ENCODE peak calls at places on chromosomes 11 and 22, in seven cellular contexts. N, V, W, X, F, H and Z are unnamed samples.

GRCh38 chr22:44098966-44099530 is 74.9 kb downstream of the PARVB start:
- DNase-seq in F (no peak), N (no peak), W (peak; percentile 56), V (no peak), H (no peak), X (no peak), Z (no peak)

GRCh38 chr22:30188911-30189310 is 57.6 kb downstream of the LIF start:
- DNase-seq in F (no peak), N (no peak), X (no peak), V (no peak), H (no peak), W (no peak), Z (no peak)

GRCh38 chr11:104876838-104877500 is 21.3 kb downstream of the CASP12 start:
- DNase-seq in F (no peak), N (no peak), H (no peak), X (no peak), V (no peak), W (no peak), Z (no peak)

GRCh38 chr22:20638143-20638870 is 130.9 kb downstream of the MED15 start:
- DNase-seq in X (no peak), N (no peak), F (no peak), W (no peak), V (peak; percentile 54), H (no peak), Z (no peak)

GRCh38 chr11:88178211-88178610 is 3.0 kb upstream of the RAB38 start:
- DNase-seq in X (no peak), H (no peak), F (no peak), V (no peak), N (no peak), W (no peak), Z (no peak)

GRCh38 chr11:69467646-69468045 is 13.8 kb upstream of the LINC01488 start:
- DNase-seq in W (no peak), X (no peak), F (no peak), H (no peak), N (no peak), V (no peak), Z (no peak)

GRCh38 chr11:116725434-116726221 is 47.2 kb downstream of the BUD13 start:
- DNase-seq in W (no peak), V (no peak), H (no peak), X (no peak), F (no peak), N (no peak), Z (no peak)

GRCh38 chr11:96098511-96099241 is 174.8 kb upstream of the MTMR2 start:
- DNase-seq in F (no peak), X (no peak), H (no peak), V (no peak), W (no peak), N (no peak), Z (no peak)

GRCh38 chr11:131476266-131476665 is 105.9 kb downstream of the NTM start:
- DNase-seq in V (no peak), F (no peak), W (no peak), N (no peak), H (no peak), X (no peak), Z (no peak)

GRCh38 chr11:2115308-2115707 is 23.9 kb downstream of the IGF2 start:
- DNase-seq in H (no peak), V (no peak), W (no peak), N (no peak), F (no peak), X (no peak), Z (no peak)

GRCh38 chr11:33376331-33377099 is 119.3 kb downstream of the HIPK3 start:
- DNase-seq in F (no peak), V (no peak), H (no peak), W (no peak), X (no peak), N (no peak), Z (no peak)

GRCh38 chr22:40348025-40348658 is 1.8 kb downstream of the ADSL start:
- DNase-seq in V (peak; percentile 58), H (peak; percentile 37), W (no peak), X (peak; percentile 57), N (peak; percentile 63), F (peak; percentile 42), Z (no peak)

GRCh38 chr11:96200243-96200642 is 142.8 kb downstream of the MAML2 start:
- DNase-seq in F (no peak), X (peak; percentile 19), H (no peak), W (no peak), V (no peak), N (no peak), Z (no peak)

GRCh38 chr22:28906312-28906711 is 22.9 kb downstream of the ZNRF3 start:
- DNase-seq in H (no peak), W (no peak), F (no peak), X (no peak), V (no peak), N (no peak), Z (no peak)

GRCh38 chr11:70495351-70496310 is 97.3 kb downstream of the CTTN start:
- DNase-seq in N (no peak), F (peak; percentile 3), W (peak; percentile 46), X (no peak), V (no peak), H (no peak), Z (no peak)

GRCh38 chr11:62777389-62777788 is 6.2 kb downstream of the TAF6L start:
- DNase-seq in N (no peak), V (no peak), F (no peak), W (no peak), H (no peak), X (no peak), Z (no peak)

GRCh38 chr22:17117400-17117799 is 3.8 kb downstream of the TMEM121B start:
- DNase-seq in X (no peak), F (no peak), N (no peak), V (no peak), H (no peak), W (no peak), Z (no peak)

GRCh38 chr11:44568706-44569473 is 3.4 kb downstream of the CD82 start:
- DNase-seq in F (peak; percentile 56), X (peak; percentile 43), N (peak; percentile 77), V (peak; percentile 75), H (peak; percentile 35), W (peak; percentile 84), Z (peak; percentile 94)

GRCh38 chr22:43854151-43854785 is 8.0 kb downstream of the SULT4A1 start:
- DNase-seq in N (no peak), W (peak; percentile 46), F (no peak), V (no peak), X (no peak), H (no peak), Z (no peak)

DNA sequence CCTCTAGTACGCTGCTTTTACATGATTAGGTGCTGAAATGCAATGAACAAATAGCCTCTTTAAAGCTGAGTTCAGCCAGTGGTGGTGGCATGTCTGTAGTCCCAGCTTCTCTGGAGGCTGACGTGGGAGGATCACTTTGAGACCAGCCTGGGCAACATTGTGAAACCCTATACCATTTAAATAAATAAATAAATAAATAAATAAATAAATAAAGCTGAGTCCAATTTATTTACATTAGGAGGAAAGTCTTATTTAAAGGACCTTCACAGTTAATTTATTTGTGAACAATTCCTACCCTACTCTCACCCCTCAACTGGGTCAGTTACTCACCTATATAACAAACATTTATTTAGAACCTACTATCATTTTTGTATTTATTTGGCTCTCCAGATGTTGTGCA is 4.8 kb upstream of the CHRDL2 start:
- DNase-seq in H (no peak), X (no peak), N (no peak), W (no peak), V (no peak), F (no peak), Z (no peak)
- H3K4me1 ChIP-seq in H (peaks cover 4% of the 10 kb centered on the region), X (peaks cover 14% of the 10 kb centered on the region), N (peaks cover 3% of the 10 kb centered on the region), W (peaks cover 7% of the 10 kb centered on the region), V (peaks cover 16% of the 10 kb centered on the region), F (no peaks in the 10 kb centered on the region), Z (peaks cover 15% of the 10 kb centered on the region)

GRCh38 chr11:78354741-78355705 is 62.6 kb downstream of the GAB2 start:
- DNase-seq in V (no peak), F (no peak), H (no peak), W (no peak), N (no peak), X (no peak), Z (no peak)
- TF ChIP-seq EP300 in V (no peak), F (no peak), H (no peak), W (no peak), N (no peak), X (no peak), Z (no peak)

DNA sequence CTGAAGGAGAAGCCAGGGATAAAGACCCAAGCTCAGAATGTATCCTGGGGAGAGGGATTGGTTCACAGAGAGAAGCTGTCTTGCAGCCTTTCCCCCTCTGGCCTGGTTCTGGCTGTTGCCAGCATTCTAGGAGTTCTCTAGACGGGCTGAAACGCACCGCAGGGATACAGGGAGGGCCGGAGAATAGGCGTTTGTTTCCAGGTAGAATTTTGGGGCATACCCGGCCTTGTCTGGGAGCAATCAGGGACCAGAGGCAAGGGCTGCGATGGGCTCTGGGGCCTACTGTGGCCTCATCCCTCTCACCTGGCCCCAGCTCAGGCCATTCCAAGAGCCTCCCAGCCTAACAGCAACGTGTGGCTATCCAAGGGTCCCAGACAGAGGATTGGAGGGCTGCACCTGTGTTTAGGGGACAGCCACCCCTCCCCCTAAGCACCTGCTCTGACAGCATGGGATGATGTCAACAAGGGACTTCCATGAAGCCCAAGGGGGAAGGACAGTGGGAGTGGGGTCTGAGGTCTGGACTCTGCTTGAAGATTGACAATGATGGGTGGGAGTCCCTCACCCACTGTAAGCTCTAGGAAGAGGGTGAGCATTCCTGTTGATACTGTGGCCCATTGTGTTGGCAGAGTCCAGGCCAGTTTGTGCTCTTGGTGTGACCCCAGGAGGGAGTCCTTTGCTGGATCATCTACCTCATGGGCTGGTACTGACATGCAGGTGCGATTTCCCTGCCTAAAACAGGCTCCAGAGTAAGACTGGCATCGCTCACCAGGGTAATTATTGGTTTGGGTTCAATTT is 46.9 kb downstream of the EIF3F start:
- DNase-seq in V (no peak), N (no peak), W (no peak), H (no peak), X (no peak), F (no peak), Z (no peak)
- H3K4me1 ChIP-seq in V (peaks cover 12% of the 10 kb centered on the region), N (peaks cover 3% of the 10 kb centered on the region), W (peaks cover 11% of the 10 kb centered on the region), H (peaks cover 15% of the 10 kb centered on the region), X (no peaks in the 10 kb centered on the region), F (peaks cover 9% of the 10 kb centered on the region), Z (peaks cover 41% of the 10 kb centered on the region)

DNA sequence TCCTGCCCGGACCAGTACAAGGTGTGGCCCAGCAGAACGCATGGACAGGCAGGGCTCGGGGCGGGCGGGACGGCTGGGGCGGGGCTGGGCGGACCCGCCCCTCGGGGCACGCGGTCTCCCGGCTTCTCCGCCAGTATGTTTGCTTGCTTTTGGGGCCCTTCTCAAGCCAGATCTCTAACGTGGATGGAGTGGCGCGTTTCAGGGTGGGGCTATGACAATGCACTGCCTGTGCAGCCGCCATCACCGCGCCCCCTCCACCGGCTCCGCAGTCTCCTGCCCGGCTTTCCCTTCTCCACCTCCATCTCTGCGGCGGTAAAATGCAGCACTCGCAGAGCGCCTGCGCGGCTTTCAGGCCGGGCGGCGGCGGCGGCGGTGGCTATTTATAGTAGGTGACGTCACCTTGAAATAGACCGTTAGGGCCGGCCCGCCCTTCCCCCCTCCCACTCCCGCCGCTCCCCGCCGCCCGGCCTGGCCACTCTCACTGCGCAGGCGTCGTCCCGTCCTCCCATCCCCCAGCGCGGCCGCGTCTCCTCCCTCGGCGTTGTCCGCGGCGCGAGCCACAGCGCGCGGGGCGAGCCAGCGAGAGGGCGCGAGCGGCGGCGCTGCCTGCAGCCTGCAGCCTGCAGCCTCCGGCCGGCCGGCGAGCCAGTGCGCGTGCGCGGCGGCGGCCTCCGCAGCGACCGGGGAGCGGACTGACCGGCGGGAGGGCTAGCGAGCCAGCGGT is at the start of gene YWHAH:
- DNase-seq in W (peak; percentile 98), H (peak; percentile 95), V (peak; percentile 97), N (peak; percentile 98), X (peak; percentile 92), F (peak; percentile 98), Z (peak; percentile 98)
- TF ChIP-seq EP300 in W (no peak), H (peak; percentile 52), V (no peak), N (no peak), X (no peak), F (no peak), Z (no peak)